ENCODE peak calls at places on chromosomes 2 and 18, in nine cellular contexts. One of them, this sample, is unnamed.

GRCh38 chr2:184596819-184597411 is 1.4 kb upstream of the ZNF804A start:
- DNase-seq in T-helper 2 cell: no peak
- DNase-seq in left cardiac atrium: no peak
- DNase-seq in stimulated activated CD8-positive, alpha-beta memory T cell treated with anti-CD3 and anti-CD28 coated beads, Interleukin-4, amount 100 ng/mL, for 48 hours: no peak
- DNase-seq in NCI-H460: peak; percentile 69
- DNase-seq in AG10803: peak; percentile 24
- DNase-seq in colonic mucosa: no peak
- DNase-seq in posterior cingulate gyrus: no peak
- DNase-seq in head of caudate nucleus: no peak
- DNase-seq in this sample: no peak

GRCh38 chr2:225177098-225177497 is 134.8 kb upstream of the DOCK10 start:
- DNase-seq in T-helper 2 cell: no peak
- DNase-seq in left cardiac atrium: no peak
- DNase-seq in stimulated activated CD8-positive, alpha-beta memory T cell treated with anti-CD3 and anti-CD28 coated beads, Interleukin-4, amount 100 ng/mL, for 48 hours: no peak
- DNase-seq in NCI-H460: no peak
- DNase-seq in AG10803: peak; percentile 71
- DNase-seq in colonic mucosa: no peak
- DNase-seq in posterior cingulate gyrus: no peak
- DNase-seq in head of caudate nucleus: peak; percentile 22
- DNase-seq in this sample: no peak

GRCh38 chr2:240136671-240137292 is 677 bp upstream of the COPS9 start:
- DNase-seq in T-helper 2 cell: no peak
- DNase-seq in left cardiac atrium: no peak
- DNase-seq in stimulated activated CD8-positive, alpha-beta memory T cell treated with anti-CD3 and anti-CD28 coated beads, Interleukin-4, amount 100 ng/mL, for 48 hours: no peak
- DNase-seq in NCI-H460: no peak
- DNase-seq in AG10803: no peak
- DNase-seq in colonic mucosa: peak; percentile 29
- DNase-seq in posterior cingulate gyrus: no peak
- DNase-seq in head of caudate nucleus: no peak
- DNase-seq in this sample: peak; percentile 22

GRCh38 chr2:35220471-35220870 is 1135.1 kb upstream of the CRIM1 start:
- DNase-seq in T-helper 2 cell: no peak
- DNase-seq in left cardiac atrium: no peak
- DNase-seq in stimulated activated CD8-positive, alpha-beta memory T cell treated with anti-CD3 and anti-CD28 coated beads, Interleukin-4, amount 100 ng/mL, for 48 hours: no peak
- DNase-seq in NCI-H460: no peak
- DNase-seq in AG10803: no peak
- DNase-seq in colonic mucosa: no peak
- DNase-seq in posterior cingulate gyrus: no peak
- DNase-seq in head of caudate nucleus: no peak
- DNase-seq in this sample: peak; percentile 83

GRCh38 chr18:79506191-79507075 is 110.7 kb downstream of the NFATC1 start:
- DNase-seq in T-helper 2 cell: no peak
- DNase-seq in left cardiac atrium: peak; percentile 69
- DNase-seq in stimulated activated CD8-positive, alpha-beta memory T cell treated with anti-CD3 and anti-CD28 coated beads, Interleukin-4, amount 100 ng/mL, for 48 hours: no peak
- DNase-seq in NCI-H460: no peak
- DNase-seq in AG10803: peak; percentile 86
- DNase-seq in colonic mucosa: no peak
- DNase-seq in posterior cingulate gyrus: no peak
- DNase-seq in head of caudate nucleus: no peak
- DNase-seq in this sample: no peak

GRCh38 chr2:140286377-140286776 is 1506.2 kb upstream of the NXPH2 start:
- DNase-seq in T-helper 2 cell: no peak
- DNase-seq in left cardiac atrium: no peak
- DNase-seq in stimulated activated CD8-positive, alpha-beta memory T cell treated with anti-CD3 and anti-CD28 coated beads, Interleukin-4, amount 100 ng/mL, for 48 hours: no peak
- DNase-seq in NCI-H460: no peak
- DNase-seq in AG10803: no peak
- DNase-seq in colonic mucosa: no peak
- DNase-seq in posterior cingulate gyrus: no peak
- DNase-seq in head of caudate nucleus: no peak
- DNase-seq in this sample: no peak

GRCh38 chr2:171712051-171712450 is 24.8 kb downstream of the DYNC1I2 start:
- DNase-seq in T-helper 2 cell: no peak
- DNase-seq in left cardiac atrium: no peak
- DNase-seq in stimulated activated CD8-positive, alpha-beta memory T cell treated with anti-CD3 and anti-CD28 coated beads, Interleukin-4, amount 100 ng/mL, for 48 hours: no peak
- DNase-seq in NCI-H460: no peak
- DNase-seq in AG10803: peak; percentile 85
- DNase-seq in colonic mucosa: no peak
- DNase-seq in posterior cingulate gyrus: no peak
- DNase-seq in head of caudate nucleus: no peak
- DNase-seq in this sample: no peak

GRCh38 chr18:61272793-61273192 is 60.4 kb upstream of the CDH20 start:
- DNase-seq in T-helper 2 cell: no peak
- DNase-seq in left cardiac atrium: no peak
- DNase-seq in stimulated activated CD8-positive, alpha-beta memory T cell treated with anti-CD3 and anti-CD28 coated beads, Interleukin-4, amount 100 ng/mL, for 48 hours: no peak
- DNase-seq in NCI-H460: no peak
- DNase-seq in AG10803: no peak
- DNase-seq in colonic mucosa: no peak
- DNase-seq in posterior cingulate gyrus: no peak
- DNase-seq in head of caudate nucleus: no peak
- DNase-seq in this sample: no peak

GRCh38 chr2:170340693-170341068 is 162.7 kb downstream of the MYO3B start:
- DNase-seq in T-helper 2 cell: no peak
- DNase-seq in left cardiac atrium: no peak
- DNase-seq in stimulated activated CD8-positive, alpha-beta memory T cell treated with anti-CD3 and anti-CD28 coated beads, Interleukin-4, amount 100 ng/mL, for 48 hours: no peak
- DNase-seq in NCI-H460: no peak
- DNase-seq in AG10803: no peak
- DNase-seq in colonic mucosa: no peak
- DNase-seq in posterior cingulate gyrus: no peak
- DNase-seq in head of caudate nucleus: no peak
- DNase-seq in this sample: no peak

GRCh38 chr2:239395524-239395923 is 5.3 kb downstream of the HDAC4 start:
- DNase-seq in T-helper 2 cell: no peak
- DNase-seq in left cardiac atrium: no peak
- DNase-seq in stimulated activated CD8-positive, alpha-beta memory T cell treated with anti-CD3 and anti-CD28 coated beads, Interleukin-4, amount 100 ng/mL, for 48 hours: no peak
- DNase-seq in NCI-H460: no peak
- DNase-seq in AG10803: no peak
- DNase-seq in colonic mucosa: no peak
- DNase-seq in posterior cingulate gyrus: no peak
- DNase-seq in head of caudate nucleus: no peak
- DNase-seq in this sample: peak; percentile 12

GRCh38 chr2:41488854-41489253 is 559.0 kb upstream of the PKDCC start:
- DNase-seq in T-helper 2 cell: no peak
- DNase-seq in left cardiac atrium: no peak
- DNase-seq in stimulated activated CD8-positive, alpha-beta memory T cell treated with anti-CD3 and anti-CD28 coated beads, Interleukin-4, amount 100 ng/mL, for 48 hours: no peak
- DNase-seq in NCI-H460: no peak
- DNase-seq in AG10803: no peak
- DNase-seq in colonic mucosa: no peak
- DNase-seq in posterior cingulate gyrus: no peak
- DNase-seq in head of caudate nucleus: no peak
- DNase-seq in this sample: no peak

GRCh38 chr2:239459056-239459455 is 58.2 kb upstream of the HDAC4 start:
- DNase-seq in T-helper 2 cell: no peak
- DNase-seq in left cardiac atrium: no peak
- DNase-seq in stimulated activated CD8-positive, alpha-beta memory T cell treated with anti-CD3 and anti-CD28 coated beads, Interleukin-4, amount 100 ng/mL, for 48 hours: peak; percentile 8
- DNase-seq in NCI-H460: no peak
- DNase-seq in AG10803: no peak
- DNase-seq in colonic mucosa: peak; percentile 13
- DNase-seq in posterior cingulate gyrus: no peak
- DNase-seq in head of caudate nucleus: no peak
- DNase-seq in this sample: peak; percentile 46

GRCh38 chr2:86237172-86237571 is 37.9 kb downstream of the MRPL35 start:
- DNase-seq in T-helper 2 cell: no peak
- DNase-seq in left cardiac atrium: no peak
- DNase-seq in stimulated activated CD8-positive, alpha-beta memory T cell treated with anti-CD3 and anti-CD28 coated beads, Interleukin-4, amount 100 ng/mL, for 48 hours: no peak
- DNase-seq in NCI-H460: no peak
- DNase-seq in AG10803: no peak
- DNase-seq in colonic mucosa: no peak
- DNase-seq in posterior cingulate gyrus: no peak
- DNase-seq in head of caudate nucleus: no peak
- DNase-seq in this sample: no peak